ENCODE peak calls at places on chromosomes 16 and 17, in nine cellular contexts. Q is ovary; R is psoas muscle; X is lower leg skin; Y is cardiac muscle cell; D is PC-3; W is WERI-Rb-1; L is CD8-positive, alpha-beta T cell; S is gastrocnemius medialis. I is an unnamed sample.
A peak's percentile ranks its signal among the peaks of the same experiment; 100 is the strongest.

GRCh38 chr17:72802726-72803125 is 289.8 kb downstream of the SLC39A11 start:
- DNase-seq in L (no peak), S (no peak), R (no peak), W (no peak), X (no peak), Y (no peak), Q (no peak), D (no peak), I (no peak)

GRCh38 chr17:19363114-19363438 is 553 bp upstream of the B9D1 start:
- DNase-seq in L (no peak), Q (no peak), X (no peak), Y (no peak), R (no peak), S (no peak), W (no peak), D (no peak), I (no peak)

GRCh38 chr17:56833023-56833811 is 503 bp downstream of the C17orf67 start:
- DNase-seq in W (peak; percentile 62), Y (peak; percentile 61), D (peak; percentile 87), L (peak; percentile 74), S (no peak), R (peak; percentile 72), Q (peak; percentile 43), X (peak; percentile 53), I (peak; percentile 60)

GRCh38 chr17:38584350-38584925 is 21.3 kb downstream of the SRCIN1 start:
- DNase-seq in X (peak; percentile 32), Y (peak; percentile 72), Q (no peak), R (peak; percentile 75), W (peak; percentile 66), S (peak; percentile 10), L (peak; percentile 59), D (peak; percentile 59), I (peak; percentile 53)

GRCh38 chr17:16214190-16215001 is 938 bp downstream of the NCOR1 start:
- DNase-seq in D (peak; percentile 39), S (no peak), W (no peak), L (no peak), Y (no peak), Q (no peak), R (no peak), X (no peak), I (no peak)

GRCh38 chr16:87880117-87880696 is 10.9 kb upstream of the SLC7A5 start:
- DNase-seq in L (no peak), X (no peak), D (no peak), Q (no peak), W (no peak), Y (no peak), R (no peak), S (no peak), I (no peak)

GRCh38 chr17:50127661-50128361 is 2.1 kb downstream of the SAMD14 start:
- DNase-seq in L (no peak), S (no peak), Y (peak; percentile 48), W (no peak), X (no peak), D (peak; percentile 35), R (no peak), Q (no peak), I (no peak)

GRCh38 chr17:36592711-36593321 is 1.1 kb downstream of the DHRS11 start:
- DNase-seq in S (no peak), X (no peak), D (no peak), Y (no peak), L (no peak), W (peak; percentile 42), R (no peak), Q (no peak), I (no peak)

GRCh38 chr17:37118738-37119137 is 170.0 kb downstream of the AATF start:
- DNase-seq in D (no peak), S (no peak), Q (no peak), R (no peak), Y (peak; percentile 15), X (no peak), W (no peak), L (no peak), I (no peak)

GRCh38 chr17:66281671-66282369 is 20.6 kb upstream of the PRKCA start:
- DNase-seq in R (no peak), W (no peak), D (no peak), Y (no peak), X (no peak), L (no peak), Q (no peak), S (no peak), I (no peak)

GRCh38 chr16:75908718-75909117 is 182.4 kb upstream of the CPHXL start:
- DNase-seq in D (no peak), Y (no peak), X (no peak), S (no peak), R (no peak), L (no peak), Q (no peak), W (peak; percentile 44), I (no peak)
- TF ChIP-seq CTCF in D (no peak), Y (no peak), X (no peak), S (no peak), R (no peak), L (no peak), Q (no peak), W (no peak), I (no peak)

GRCh38 chr17:76439314-76439928 is 13.5 kb downstream of the UBE2O start:
- DNase-seq in R (no peak), Q (no peak), D (no peak), L (no peak), W (no peak), Y (no peak), S (no peak), X (no peak), I (no peak)

GRCh38 chr17:76438906-76439305 is 14.0 kb downstream of the UBE2O start:
- DNase-seq in Y (no peak), R (no peak), D (peak; percentile 75), L (no peak), Q (no peak), X (no peak), W (no peak), S (no peak), I (no peak)

GRCh38 chr17:76434870-76435269 is 18.1 kb downstream of the UBE2O start:
- DNase-seq in L (no peak), R (peak; percentile 76), D (peak; percentile 58), Q (no peak), X (no peak), S (no peak), W (no peak), Y (no peak), I (no peak)

GRCh38 chr17:76440722-76441362 is 12.1 kb downstream of the UBE2O start:
- DNase-seq in R (no peak), Y (no peak), S (no peak), D (no peak), X (no peak), L (no peak), W (no peak), Q (no peak), I (no peak)

GRCh38 chr17:76437467-76438402 is 15.2 kb downstream of the UBE2O start:
- DNase-seq in Q (no peak), D (no peak), R (no peak), W (no peak), Y (no peak), X (no peak), L (no peak), S (no peak), I (no peak)
- H3K4me3 ChIP-seq in Q (no peak overlapping the region), D (no peak overlapping the region), R (no peak overlapping the region), W (no peak overlapping the region), Y (no peak overlapping the region), X (no peak overlapping the region), L (no peak overlapping the region), S (no peak overlapping the region), I (no peak overlapping the region)

DNA sequence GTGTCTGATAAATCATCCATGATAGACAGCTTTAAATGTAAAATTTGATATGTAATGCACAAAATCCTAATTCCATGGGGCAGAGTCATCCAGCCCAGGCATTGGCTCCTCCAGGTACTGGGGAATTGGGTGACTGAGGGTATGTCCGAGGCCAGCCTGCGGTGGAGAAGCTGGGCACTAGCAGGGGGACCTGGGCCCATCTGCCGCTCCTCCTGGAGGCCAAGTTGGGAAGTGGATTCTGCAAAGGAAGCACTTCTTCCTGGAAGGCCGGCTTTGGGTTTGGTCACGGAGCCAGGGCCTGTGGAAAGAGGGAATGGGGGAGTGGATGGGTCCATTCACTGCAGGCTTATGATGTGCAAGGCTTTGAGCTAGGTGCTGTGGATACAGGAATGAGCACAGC is 85.8 kb downstream of the GNAO1 start:
- DNase-seq in X (no peak), L (no peak), S (no peak), Q (no peak), D (peak; percentile 18), R (no peak), Y (no peak), W (peak; percentile 58), I (no peak)
- TF ChIP-seq CTCF in X (no peak), L (no peak), S (no peak), Q (no peak), D (peak; percentile 43), R (no peak), Y (peak; percentile 21), W (peak; percentile 74), I (peak; percentile 16)

GRCh38 chr17:42781639-42782401 is 1.4 kb downstream of the WNK4 start:
- DNase-seq in X (no peak), D (peak; percentile 35), W (no peak), R (no peak), S (no peak), L (no peak), Y (no peak), Q (no peak), I (no peak)

GRCh38 chr17:42779942-42780815 is at the start of gene WNK4:
- DNase-seq in X (no peak), S (no peak), W (peak; percentile 64), D (peak; percentile 81), R (no peak), Q (peak; percentile 35), Y (peak; percentile 53), L (no peak), I (no peak)

GRCh38 chr17:42782402-42783061 is 2.1 kb downstream of the WNK4 start:
- DNase-seq in L (no peak), S (no peak), R (no peak), W (no peak), D (no peak), Y (no peak), X (no peak), Q (no peak), I (no peak)

GRCh38 chr17:42779304-42779941 is 987 bp upstream of the WNK4 start:
- DNase-seq in Y (no peak), W (peak; percentile 88), S (no peak), R (no peak), L (no peak), X (no peak), Q (no peak), D (no peak), I (no peak)

DNA sequence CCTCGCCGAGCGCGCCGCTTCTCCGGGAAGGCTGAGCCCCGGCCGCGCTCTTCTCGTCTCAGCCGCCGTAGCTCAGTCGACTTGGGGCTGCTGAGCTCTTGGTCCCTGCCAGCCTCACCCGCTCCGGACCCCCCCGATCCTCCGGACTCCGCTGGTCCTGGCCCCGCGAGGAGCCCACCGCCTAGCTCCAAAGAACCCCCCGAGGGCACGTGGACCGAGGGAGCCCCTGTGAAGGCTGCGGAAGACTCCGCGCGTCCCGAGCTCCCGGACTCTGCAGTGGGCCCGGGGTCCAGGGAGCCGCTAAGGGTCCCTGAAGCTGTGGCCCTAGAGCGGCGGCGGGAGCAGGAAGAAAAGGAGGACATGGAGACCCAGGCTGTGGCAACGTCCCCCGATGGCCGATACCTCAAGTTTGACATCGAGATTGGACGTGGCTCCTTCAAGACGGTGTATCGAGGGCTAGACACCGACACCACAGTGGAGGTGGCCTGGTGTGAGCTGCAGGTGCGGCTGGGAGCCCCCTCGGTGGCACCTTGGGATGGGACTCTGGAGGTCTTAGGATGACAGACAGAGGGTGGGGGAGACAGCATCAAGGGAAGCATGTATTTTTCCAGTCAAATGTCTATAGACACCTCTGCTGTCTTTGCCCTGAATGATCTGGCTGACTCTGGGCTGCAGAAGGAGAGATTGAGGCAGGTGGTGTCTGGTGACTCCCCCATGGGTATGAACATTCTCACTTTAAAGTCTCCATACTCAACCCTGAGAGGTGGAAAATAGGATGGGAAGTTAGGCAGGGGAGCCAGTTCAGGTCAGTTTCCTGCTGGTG is 617 bp downstream of the WNK4 start:
- DNase-seq in Q (no peak), D (no peak), W (peak; percentile 47), Y (no peak), R (no peak), S (no peak), L (no peak), X (no peak), I (no peak)
- H3K4me3 ChIP-seq in Q (peak overlapping the region; percentile 21), D (peak overlapping the region; percentile 99), W (peak overlapping the region; percentile 59), Y (peak overlapping the region; percentile 50), R (peak overlapping the region; percentile 50), S (peak overlapping the region; percentile 26), L (no peak overlapping the region), X (peak overlapping the region; percentile 9), I (peak overlapping the region; percentile 40)